ENCODE peak calls at places on chromosome 22, in four cellular contexts. A, W, B and Q are unnamed samples.

GRCh38 chr22:19713650-19714319 is 518 bp upstream of the SEPTIN5 start:
- DNase-seq in B (peak), W (no peak), A (no peak), Q (peak)

GRCh38 chr22:24894998-24895397 is 51.5 kb downstream of the LHFPL7 start:
- DNase-seq in B (peak), A (no peak), W (no peak), Q (peak)

GRCh38 chr22:46613606-46613997 is 6.6 kb upstream of the GRAMD4 start:
- DNase-seq in B (no peak), W (no peak), A (no peak), Q (no peak)

GRCh38 chr22:32854351-32854804 is 52.9 kb downstream of the TIMP3 start:
- DNase-seq in W (no peak), B (no peak), A (no peak), Q (no peak)

GRCh38 chr22:20803696-20804324 is 29.9 kb downstream of the SERPIND1 start:
- DNase-seq in A (peak), B (peak), W (no peak), Q (no peak)

GRCh38 chr22:20272174-20272573 is 4.1 kb upstream of the RTN4R start:
- DNase-seq in W (no peak), A (no peak), B (no peak), Q (no peak)

GRCh38 chr22:36571991-36572390 is 43.0 kb upstream of the EIF3D start:
- DNase-seq in A (no peak), W (no peak), B (no peak), Q (no peak)

GRCh38 chr22:44543362-44543761 is 45.3 kb upstream of the RTL6 start:
- DNase-seq in W (no peak), A (no peak), B (no peak), Q (no peak)

GRCh38 chr22:36405671-36406070 is 17.9 kb upstream of the MYH9 start:
- DNase-seq in A (no peak), B (peak), W (no peak), Q (no peak)

GRCh38 chr22:46122511-46122971 is 27.8 kb upstream of the PPARA start:
- DNase-seq in W (no peak), A (peak), B (peak), Q (peak)

GRCh38 chr22:46815896-46816721 is 53.7 kb downstream of the TBC1D22A start:
- DNase-seq in A (peak), B (no peak), W (no peak), Q (no peak)

GRCh38 chr22:40803292-40803691 is 15.9 kb downstream of the SLC25A17 start:
- DNase-seq in B (no peak), A (no peak), W (no peak), Q (no peak)

GRCh38 chr22:47775686-47776085 is 1013.2 kb downstream of the TBC1D22A start:
- DNase-seq in A (no peak), W (no peak), B (no peak), Q (no peak)

GRCh38 chr22:37735054-37735453 is 38.2 kb downstream of the TRIOBP start:
- DNase-seq in B (peak), W (no peak), A (peak), Q (peak)

GRCh38 chr22:35506259-35506570 is 34.4 kb upstream of the RASD2 start:
- DNase-seq in B (no peak), W (no peak), A (peak), Q (no peak)

GRCh38 chr22:26977741-26978140 is 320.4 kb downstream of the MIAT start:
- DNase-seq in A (no peak), W (no peak), B (no peak), Q (no peak)

GRCh38 chr22:31253949-31254348 is 38.3 kb downstream of the PIK3IP1 start:
- DNase-seq in B (peak), A (no peak), W (no peak), Q (peak)

GRCh38 chr22:25700996-25701815 is 40.8 kb upstream of the MYO18B start:
- DNase-seq in W (no peak), A (no peak), B (peak), Q (peak)

GRCh38 chr22:42939941-42940653 is 74.9 kb downstream of the PACSIN2 start:
- DNase-seq in A (peak), W (no peak), B (no peak), Q (no peak)